ENCODE peak calls at places on chromosomes 6 and 20, in six cellular contexts. One of them, this sample, is unnamed.

GRCh38 chr6:92024071-92024470 is 1395.3 kb downstream of the EPHA7 start:
- DNase-seq in astrocyte of the spinal cord: no peak
- DNase-seq in mammary epithelial cell: no peak
- DNase-seq in body of pancreas: no peak
- DNase-seq in coronary artery: no peak
- DNase-seq in heart left ventricle: no peak
- DNase-seq in this sample: no peak

GRCh38 chr6:36809933-36810844 is 29.1 kb downstream of the CPNE5 start:
- DNase-seq in astrocyte of the spinal cord: no peak
- DNase-seq in mammary epithelial cell: peak
- DNase-seq in body of pancreas: no peak
- DNase-seq in coronary artery: no peak
- DNase-seq in heart left ventricle: peak
- DNase-seq in this sample: no peak

GRCh38 chr20:15976047-15976731 is 597.1 kb downstream of the KIF16B start:
- DNase-seq in astrocyte of the spinal cord: no peak
- DNase-seq in mammary epithelial cell: no peak
- DNase-seq in body of pancreas: no peak
- DNase-seq in coronary artery: no peak
- DNase-seq in heart left ventricle: no peak
- DNase-seq in this sample: no peak

GRCh38 chr20:55456316-55456940 is 548.9 kb downstream of the CBLN4 start:
- DNase-seq in astrocyte of the spinal cord: no peak
- DNase-seq in mammary epithelial cell: peak
- DNase-seq in body of pancreas: no peak
- DNase-seq in coronary artery: no peak
- DNase-seq in heart left ventricle: no peak
- DNase-seq in this sample: no peak

GRCh38 chr6:2786269-2786668 is 21.1 kb downstream of the WRNIP1 start:
- DNase-seq in astrocyte of the spinal cord: no peak
- DNase-seq in mammary epithelial cell: no peak
- DNase-seq in body of pancreas: no peak
- DNase-seq in coronary artery: no peak
- DNase-seq in heart left ventricle: no peak
- DNase-seq in this sample: no peak

GRCh38 chr6:37308084-37308817 is 45.5 kb upstream of the RNF8 start:
- DNase-seq in astrocyte of the spinal cord: peak
- DNase-seq in mammary epithelial cell: no peak
- DNase-seq in body of pancreas: peak
- DNase-seq in coronary artery: no peak
- DNase-seq in heart left ventricle: no peak
- DNase-seq in this sample: peak

GRCh38 chr20:25352746-25353145 is 37.9 kb downstream of the ABHD12 start:
- DNase-seq in astrocyte of the spinal cord: no peak
- DNase-seq in mammary epithelial cell: peak
- DNase-seq in body of pancreas: no peak
- DNase-seq in coronary artery: no peak
- DNase-seq in heart left ventricle: no peak
- DNase-seq in this sample: no peak

GRCh38 chr6:17313971-17314370 is 32.8 kb downstream of the RBM24 start:
- DNase-seq in astrocyte of the spinal cord: no peak
- DNase-seq in mammary epithelial cell: no peak
- DNase-seq in body of pancreas: no peak
- DNase-seq in coronary artery: no peak
- DNase-seq in heart left ventricle: no peak
- DNase-seq in this sample: no peak

GRCh38 chr6:11277275-11278206 is 45.1 kb upstream of the NEDD9 start:
- DNase-seq in astrocyte of the spinal cord: peak
- DNase-seq in mammary epithelial cell: peak
- DNase-seq in body of pancreas: peak
- DNase-seq in coronary artery: no peak
- DNase-seq in heart left ventricle: no peak
- DNase-seq in this sample: peak

GRCh38 chr6:147972436-147972835 is 370.2 kb upstream of the SASH1 start:
- DNase-seq in astrocyte of the spinal cord: no peak
- DNase-seq in mammary epithelial cell: no peak
- DNase-seq in body of pancreas: no peak
- DNase-seq in coronary artery: no peak
- DNase-seq in heart left ventricle: no peak
- DNase-seq in this sample: no peak

GRCh38 chr6:144347933-144348332 is 62.8 kb downstream of the UTRN start:
- DNase-seq in astrocyte of the spinal cord: no peak
- DNase-seq in mammary epithelial cell: no peak
- DNase-seq in body of pancreas: no peak
- DNase-seq in coronary artery: no peak
- DNase-seq in heart left ventricle: no peak
- DNase-seq in this sample: no peak

GRCh38 chr6:144345451-144345850 is 60.3 kb downstream of the UTRN start:
- DNase-seq in astrocyte of the spinal cord: no peak
- DNase-seq in mammary epithelial cell: no peak
- DNase-seq in body of pancreas: no peak
- DNase-seq in coronary artery: no peak
- DNase-seq in heart left ventricle: no peak
- DNase-seq in this sample: no peak

GRCh38 chr6:144347447-144347758 is 62.3 kb downstream of the UTRN start:
- DNase-seq in astrocyte of the spinal cord: no peak
- DNase-seq in mammary epithelial cell: no peak
- DNase-seq in body of pancreas: no peak
- DNase-seq in coronary artery: no peak
- DNase-seq in heart left ventricle: no peak
- DNase-seq in this sample: no peak

GRCh38 chr6:144344651-144345050 is 59.5 kb downstream of the UTRN start:
- DNase-seq in astrocyte of the spinal cord: no peak
- DNase-seq in mammary epithelial cell: no peak
- DNase-seq in body of pancreas: no peak
- DNase-seq in coronary artery: no peak
- DNase-seq in heart left ventricle: no peak
- DNase-seq in this sample: no peak

GRCh38 chr6:144346719-144347446 is 61.7 kb downstream of the UTRN start:
- DNase-seq in astrocyte of the spinal cord: peak
- DNase-seq in mammary epithelial cell: peak
- DNase-seq in body of pancreas: no peak
- DNase-seq in coronary artery: no peak
- DNase-seq in heart left ventricle: no peak
- DNase-seq in this sample: peak
- H3K4me3 ChIP-seq in astrocyte of the spinal cord: no peak
- H3K4me3 ChIP-seq in mammary epithelial cell: no peak
- H3K4me3 ChIP-seq in body of pancreas: no peak
- H3K4me3 ChIP-seq in coronary artery: peak
- H3K4me3 ChIP-seq in heart left ventricle: no peak
- H3K4me3 ChIP-seq in this sample: no peak

GRCh38 chr6:132728616-132729015 is 14.8 kb upstream of the VNN1 start:
- DNase-seq in astrocyte of the spinal cord: no peak
- DNase-seq in mammary epithelial cell: no peak
- DNase-seq in body of pancreas: no peak
- DNase-seq in coronary artery: no peak
- DNase-seq in heart left ventricle: no peak
- DNase-seq in this sample: no peak

GRCh38 chr6:132733288-132733687 is 19.4 kb upstream of the VNN1 start:
- DNase-seq in astrocyte of the spinal cord: no peak
- DNase-seq in mammary epithelial cell: no peak
- DNase-seq in body of pancreas: no peak
- DNase-seq in coronary artery: no peak
- DNase-seq in heart left ventricle: no peak
- DNase-seq in this sample: no peak

GRCh38 chr6:132733814-132734213 is 20.0 kb upstream of the VNN1 start:
- DNase-seq in astrocyte of the spinal cord: no peak
- DNase-seq in mammary epithelial cell: no peak
- DNase-seq in body of pancreas: no peak
- DNase-seq in coronary artery: no peak
- DNase-seq in heart left ventricle: no peak
- DNase-seq in this sample: no peak

GRCh38 chr6:132730560-132730959 is 16.7 kb upstream of the VNN1 start:
- DNase-seq in astrocyte of the spinal cord: peak
- DNase-seq in mammary epithelial cell: peak
- DNase-seq in body of pancreas: no peak
- DNase-seq in coronary artery: no peak
- DNase-seq in heart left ventricle: no peak
- DNase-seq in this sample: peak

DNA sequence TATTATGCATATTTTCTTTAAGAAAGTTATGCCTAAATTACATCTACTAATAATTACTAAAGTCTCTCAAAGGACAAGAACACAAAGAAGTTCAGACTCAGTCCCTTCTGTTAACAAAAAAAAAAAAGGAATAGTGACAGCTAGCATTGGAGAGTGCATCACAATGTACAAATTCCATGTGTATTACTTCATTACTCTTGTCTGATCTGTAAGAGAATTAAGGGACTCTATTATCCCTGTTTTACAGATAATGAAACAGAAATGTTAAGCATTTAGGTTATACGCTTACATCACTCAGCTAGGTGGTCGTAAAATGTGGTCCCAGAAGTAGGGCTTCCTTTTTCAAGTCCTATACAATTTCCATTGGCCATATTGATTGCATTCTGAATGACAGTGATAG is 17.2 kb upstream of the VNN1 start:
- DNase-seq in astrocyte of the spinal cord: peak
- DNase-seq in mammary epithelial cell: no peak
- DNase-seq in body of pancreas: no peak
- DNase-seq in coronary artery: no peak
- DNase-seq in heart left ventricle: no peak
- DNase-seq in this sample: no peak
- H3K4me3 ChIP-seq in astrocyte of the spinal cord: no peak
- H3K4me3 ChIP-seq in mammary epithelial cell: no peak
- H3K4me3 ChIP-seq in body of pancreas: no peak
- H3K4me3 ChIP-seq in coronary artery: no peak
- H3K4me3 ChIP-seq in heart left ventricle: no peak
- H3K4me3 ChIP-seq in this sample: no peak

DNA sequence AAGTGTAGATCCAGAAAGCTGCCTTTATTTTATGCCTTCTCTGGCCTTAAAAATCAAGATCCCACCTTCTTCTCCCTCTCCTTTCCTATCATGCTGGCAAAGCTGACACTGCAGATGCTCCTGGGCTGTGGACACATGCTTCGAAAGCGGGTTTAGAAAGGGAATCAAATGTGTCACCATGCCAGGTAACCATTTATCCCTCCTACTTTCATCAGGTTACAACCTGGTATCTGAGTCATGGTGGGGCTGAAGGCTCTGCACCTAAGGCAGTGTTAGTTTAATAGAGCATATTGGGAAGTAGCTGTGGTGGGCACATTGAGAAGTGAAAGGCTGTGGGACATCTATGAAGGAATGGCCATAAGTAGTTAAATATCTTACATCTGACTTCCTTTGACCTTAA is 69.8 kb downstream of the GJA1 start:
- DNase-seq in astrocyte of the spinal cord: no peak
- DNase-seq in mammary epithelial cell: no peak
- DNase-seq in body of pancreas: no peak
- DNase-seq in coronary artery: no peak
- DNase-seq in heart left ventricle: no peak
- DNase-seq in this sample: no peak
- H3K4me3 ChIP-seq in astrocyte of the spinal cord: no peak
- H3K4me3 ChIP-seq in mammary epithelial cell: no peak
- H3K4me3 ChIP-seq in body of pancreas: no peak
- H3K4me3 ChIP-seq in coronary artery: no peak
- H3K4me3 ChIP-seq in heart left ventricle: no peak
- H3K4me3 ChIP-seq in this sample: no peak

DNA sequence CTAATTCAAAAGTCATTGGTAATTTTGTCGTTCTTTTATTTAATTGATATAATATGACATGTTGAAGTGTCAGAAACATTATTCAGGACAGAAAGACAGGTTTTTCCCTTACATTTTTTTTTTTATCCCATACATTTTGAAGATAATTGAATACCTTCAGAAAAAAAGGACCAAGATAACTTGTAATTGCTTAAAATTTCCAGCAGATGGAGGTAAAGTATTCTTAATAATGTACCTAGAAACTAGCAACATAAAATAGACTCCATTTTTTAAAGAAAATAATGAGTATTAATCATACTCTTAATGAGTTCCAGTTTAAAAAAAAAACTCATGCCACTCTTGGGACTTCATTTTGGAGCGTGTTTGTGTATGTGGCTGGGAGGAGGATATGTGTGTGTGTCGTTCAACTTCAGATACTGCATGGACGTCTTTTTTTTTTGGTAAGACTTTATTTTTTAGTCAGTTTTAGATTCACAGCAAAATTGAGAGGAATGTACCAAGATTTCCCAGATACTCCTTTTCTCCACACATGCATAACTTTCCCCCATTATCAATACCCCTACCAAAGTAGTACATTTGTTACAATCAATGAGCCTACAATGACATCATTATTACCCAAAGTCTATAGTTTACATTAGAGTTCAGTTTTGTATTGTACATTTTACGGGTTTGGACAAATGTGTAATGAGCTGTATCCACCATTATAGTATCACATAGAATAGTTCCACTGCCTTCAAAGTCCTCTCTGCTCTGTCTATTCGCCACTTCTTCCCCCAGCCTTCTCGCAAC is 79.4 kb downstream of the ROS1 start:
- DNase-seq in astrocyte of the spinal cord: peak
- DNase-seq in mammary epithelial cell: peak
- DNase-seq in body of pancreas: no peak
- DNase-seq in coronary artery: no peak
- DNase-seq in heart left ventricle: no peak
- DNase-seq in this sample: peak
- H3K4me3 ChIP-seq in astrocyte of the spinal cord: no peak
- H3K4me3 ChIP-seq in mammary epithelial cell: no peak
- H3K4me3 ChIP-seq in body of pancreas: no peak
- H3K4me3 ChIP-seq in coronary artery: no peak
- H3K4me3 ChIP-seq in heart left ventricle: no peak
- H3K4me3 ChIP-seq in this sample: peak

GRCh38 chr6:85452441-85452881 is 2.6 kb downstream of the NT5E start:
- DNase-seq in astrocyte of the spinal cord: peak
- DNase-seq in mammary epithelial cell: no peak
- DNase-seq in body of pancreas: no peak
- DNase-seq in coronary artery: no peak
- DNase-seq in heart left ventricle: no peak
- DNase-seq in this sample: peak
- H3K4me3 ChIP-seq in astrocyte of the spinal cord: peak
- H3K4me3 ChIP-seq in mammary epithelial cell: peak
- H3K4me3 ChIP-seq in body of pancreas: no peak
- H3K4me3 ChIP-seq in coronary artery: peak
- H3K4me3 ChIP-seq in heart left ventricle: no peak
- H3K4me3 ChIP-seq in this sample: peak

This sample was measured in fibroblast of the aortic adventitia.